ENCODE peak calls at places on chromosome 13, in ten cellular contexts. L, T, O, B, M, S, G, K, U and I are unnamed samples.

GRCh38 chr13:54637377-54637776 is 1608.8 kb downstream of the OLFM4 start:
- DNase-seq in L (no peak), T (no peak), O (no peak), B (no peak), M (no peak), S (peak), G (no peak), K (no peak), U (no peak), I (no peak)

GRCh38 chr13:71515639-71516038 is 351.4 kb downstream of the DACH1 start:
- DNase-seq in L (no peak), T (no peak), O (no peak), B (no peak), M (no peak), S (no peak), G (no peak), K (no peak), U (no peak), I (no peak)

GRCh38 chr13:49084961-49085360 is 109.2 kb downstream of the FNDC3A start:
- DNase-seq in L (no peak), T (no peak), O (no peak), B (no peak), M (no peak), S (no peak), G (no peak), K (no peak), U (no peak), I (no peak)

GRCh38 chr13:47420568-47420967 is 523.7 kb upstream of the HTR2A start:
- DNase-seq in L (no peak), T (no peak), O (no peak), B (no peak), M (no peak), S (peak), G (no peak), K (no peak), U (peak), I (no peak)

GRCh38 chr13:100809856-100810255 is 135.3 kb upstream of the TMTC4 start:
- DNase-seq in L (no peak), T (no peak), O (no peak), B (no peak), M (no peak), S (no peak), G (no peak), K (no peak), U (no peak), I (no peak)

GRCh38 chr13:114080739-114081561 is 51.5 kb downstream of the RASA3 start:
- DNase-seq in L (no peak), T (no peak), O (no peak), B (peak), M (peak), S (no peak), G (no peak), K (no peak), U (peak), I (peak)

GRCh38 chr13:99124695-99125334 is 75.8 kb upstream of the UBAC2 start:
- DNase-seq in L (no peak), T (no peak), O (no peak), B (no peak), M (no peak), S (peak), G (peak), K (peak), U (peak), I (no peak)

GRCh38 chr13:46077260-46077659 is 24.7 kb upstream of the ZC3H13 start:
- DNase-seq in L (no peak), T (no peak), O (no peak), B (no peak), M (no peak), S (no peak), G (no peak), K (no peak), U (no peak), I (no peak)

GRCh38 chr13:91572944-91573535 is 174.6 kb downstream of the GPC5 start:
- DNase-seq in L (no peak), T (no peak), O (no peak), B (no peak), M (no peak), S (no peak), G (no peak), K (no peak), U (no peak), I (no peak)

GRCh38 chr13:58960909-58961308 is 1202.8 kb downstream of the DIAPH3 start:
- DNase-seq in L (no peak), T (no peak), O (no peak), B (no peak), M (no peak), S (no peak), G (no peak), K (peak), U (peak), I (no peak)

GRCh38 chr13:23903906-23904280 is 6.6 kb upstream of the C1QTNF9B start:
- DNase-seq in L (no peak), T (no peak), O (no peak), B (no peak), M (no peak), S (no peak), G (no peak), K (no peak), U (peak), I (no peak)

GRCh38 chr13:48908381-48909087 is 67.2 kb upstream of the FNDC3A start:
- DNase-seq in L (no peak), T (no peak), O (no peak), B (no peak), M (no peak), S (peak), G (no peak), K (peak), U (no peak), I (no peak)

GRCh38 chr13:30443957-30444404 is 21.7 kb downstream of the UBE2L5 start:
- DNase-seq in L (peak), T (no peak), O (no peak), B (no peak), M (no peak), S (no peak), G (peak), K (no peak), U (no peak), I (no peak)

GRCh38 chr13:94020833-94021232 is 458.6 kb downstream of the DCT start:
- DNase-seq in L (no peak), T (no peak), O (no peak), B (no peak), M (no peak), S (peak), G (no peak), K (no peak), U (peak), I (no peak)

GRCh38 chr13:99281811-99282263 is 23.7 kb upstream of the GPR18 start:
- DNase-seq in L (peak), T (no peak), O (no peak), B (no peak), M (peak), S (peak), G (peak), K (no peak), U (peak), I (peak)

GRCh38 chr13:76884167-76884566 is 2.0 kb downstream of the KCTD12 start:
- DNase-seq in L (no peak), T (no peak), O (no peak), B (peak), M (peak), S (peak), G (peak), K (no peak), U (peak), I (no peak)

GRCh38 chr13:73416093-73416492 is 357.3 kb downstream of the KLF5 start:
- DNase-seq in L (no peak), T (no peak), O (no peak), B (no peak), M (no peak), S (no peak), G (no peak), K (no peak), U (peak), I (no peak)

GRCh38 chr13:98223741-98224140 is 46.7 kb upstream of the RNF113B start:
- DNase-seq in L (no peak), T (no peak), O (no peak), B (no peak), M (no peak), S (no peak), G (no peak), K (no peak), U (no peak), I (no peak)

GRCh38 chr13:109243311-109243951 is 543.0 kb downstream of the IRS2 start:
- DNase-seq in L (no peak), T (no peak), O (no peak), B (no peak), M (no peak), S (peak), G (no peak), K (peak), U (no peak), I (no peak)